ENCODE peak calls at places on chromosomes 2 and 18, in seven cellular contexts. S is M059J, Y is tibial artery, F is OCI-M1, T is WERI-Rb-1, D is nephron progenitor cell, J is left ventricle myocardium inferior. H is an unnamed sample.

GRCh38 chr2:134143568-134143967 is 110.3 kb upstream of the MGAT5 start:
- DNase-seq in S (peak), D (no peak), J (no peak), T (no peak), Y (no peak), F (no peak), H (no peak)

GRCh38 chr2:43738257-43738656 is 35.6 kb upstream of the DYNC2LI1 start:
- DNase-seq in J (no peak), Y (no peak), T (no peak), F (no peak), S (no peak), D (no peak), H (no peak)

GRCh38 chr2:140624188-140624587 is 1506.6 kb downstream of the LRP1B start:
- DNase-seq in T (no peak), Y (no peak), D (no peak), S (no peak), F (no peak), J (no peak), H (no peak)

GRCh38 chr2:136767030-136767429 is 1.7 kb downstream of the THSD7B start:
- DNase-seq in S (no peak), F (no peak), J (no peak), T (no peak), D (no peak), Y (no peak), H (no peak)

GRCh38 chr2:9909106-9909505 is 42.4 kb upstream of the GRHL1 start:
- DNase-seq in J (no peak), T (no peak), F (peak), D (no peak), S (no peak), Y (no peak), H (no peak)

GRCh38 chr2:106104332-106105062 is 89.6 kb downstream of the UXS1 start:
- DNase-seq in F (peak), S (peak), T (peak), J (no peak), Y (peak), D (peak), H (peak)

GRCh38 chr18:8658858-8659485 is 46.4 kb upstream of the MTCL1 start:
- DNase-seq in T (no peak), J (no peak), Y (no peak), F (no peak), D (no peak), S (no peak), H (no peak)

GRCh38 chr2:65161551-65162100 is 31.7 kb upstream of the RAB1A start:
- DNase-seq in F (no peak), J (no peak), T (no peak), Y (no peak), S (no peak), D (no peak), H (no peak)

GRCh38 chr18:58997811-58998337 is 133.2 kb downstream of the ZNF532 start:
- DNase-seq in Y (peak), S (peak), D (no peak), F (no peak), T (no peak), J (peak), H (no peak)

GRCh38 chr2:219017166-219017931 is 24.0 kb downstream of the CFAP65 start:
- DNase-seq in Y (no peak), F (no peak), J (no peak), T (no peak), S (no peak), D (no peak), H (no peak)

GRCh38 chr2:129876576-129876975 is 102.9 kb upstream of the RAB6C start:
- DNase-seq in D (no peak), J (no peak), Y (no peak), T (no peak), S (no peak), F (no peak), H (no peak)

GRCh38 chr2:98294711-98295110 is 51.5 kb upstream of the CNGA3 start:
- DNase-seq in T (no peak), J (no peak), F (no peak), D (no peak), Y (no peak), S (no peak), H (no peak)

GRCh38 chr2:57886196-57886786 is 160.3 kb upstream of the VRK2 start:
- DNase-seq in J (no peak), F (no peak), Y (no peak), D (no peak), T (peak), S (no peak), H (no peak)

GRCh38 chr2:136116813-136117390 is 1.0 kb downstream of the CXCR4 start:
- DNase-seq in J (peak), T (peak), S (no peak), F (no peak), Y (no peak), D (peak), H (peak)

GRCh38 chr18:8818982-8819381 is 113.6 kb downstream of the MTCL1 start:
- DNase-seq in J (no peak), Y (no peak), D (no peak), F (no peak), S (no peak), T (no peak), H (no peak)

GRCh38 chr2:96097951-96098823 is 18.2 kb downstream of the ADRA2B start:
- DNase-seq in F (no peak), D (no peak), T (no peak), Y (peak), S (no peak), J (peak), H (peak)

GRCh38 chr18:42274488-42275137 is 319.6 kb downstream of the PIK3C3 start:
- DNase-seq in T (peak), F (peak), J (no peak), S (peak), Y (no peak), D (no peak), H (no peak)